ENCODE peak calls at places on chromosomes 12 and 14, in five cellular contexts. One of them, this sample, is unnamed.

GRCh38 chr12:12929696-12930095 is 22.3 kb downstream of the GPRC5D start:
- DNase-seq in GM12865: no peak
- DNase-seq in right atrium auricular region: peak; percentile 52
- DNase-seq in RWPE1: no peak
- DNase-seq in GM10248: no peak
- DNase-seq in this sample: no peak

GRCh38 chr12:17802657-17803641 is 287.0 kb downstream of the RERGL start:
- DNase-seq in GM12865: no peak
- DNase-seq in right atrium auricular region: no peak
- DNase-seq in RWPE1: no peak
- DNase-seq in GM10248: no peak
- DNase-seq in this sample: no peak

GRCh38 chr14:103740991-103741689 is 25.5 kb downstream of the ZFYVE21 start:
- DNase-seq in GM12865: no peak
- DNase-seq in right atrium auricular region: no peak
- DNase-seq in RWPE1: no peak
- DNase-seq in GM10248: no peak
- DNase-seq in this sample: no peak

GRCh38 chr14:74251546-74252030 is 12.3 kb downstream of the VSX2 start:
- DNase-seq in GM12865: peak; percentile 86
- DNase-seq in right atrium auricular region: peak; percentile 70
- DNase-seq in RWPE1: peak; percentile 63
- DNase-seq in GM10248: peak; percentile 83
- DNase-seq in this sample: peak; percentile 74

GRCh38 chr14:83044001-83044400 is 1510.3 kb upstream of the SEL1L start:
- DNase-seq in GM12865: no peak
- DNase-seq in right atrium auricular region: no peak
- DNase-seq in RWPE1: no peak
- DNase-seq in GM10248: no peak
- DNase-seq in this sample: no peak

GRCh38 chr14:105532735-105533141 is 6.4 kb downstream of the TMEM121 start:
- DNase-seq in GM12865: peak; percentile 84
- DNase-seq in right atrium auricular region: no peak
- DNase-seq in RWPE1: no peak
- DNase-seq in GM10248: peak; percentile 79
- DNase-seq in this sample: peak; percentile 33

GRCh38 chr12:106903241-106903950 is 52.3 kb upstream of the TMEM263 start:
- DNase-seq in GM12865: peak; percentile 51
- DNase-seq in right atrium auricular region: peak; percentile 61
- DNase-seq in RWPE1: peak; percentile 88
- DNase-seq in GM10248: peak; percentile 81
- DNase-seq in this sample: peak; percentile 74

GRCh38 chr12:100827901-100828520 is 33.4 kb downstream of the ANO4 start:
- DNase-seq in GM12865: peak; percentile 40
- DNase-seq in right atrium auricular region: no peak
- DNase-seq in RWPE1: peak; percentile 41
- DNase-seq in GM10248: peak; percentile 10
- DNase-seq in this sample: peak; percentile 1

GRCh38 chr12:47377414-47378221 is 297.9 kb upstream of the AMIGO2 start:
- DNase-seq in GM12865: no peak
- DNase-seq in right atrium auricular region: peak; percentile 99
- DNase-seq in RWPE1: peak; percentile 46
- DNase-seq in GM10248: no peak
- DNase-seq in this sample: no peak

GRCh38 chr12:103840399-103840880 is 594 bp downstream of the NT5DC3 start:
- DNase-seq in GM12865: peak; percentile 40
- DNase-seq in right atrium auricular region: no peak
- DNase-seq in RWPE1: peak; percentile 57
- DNase-seq in GM10248: peak; percentile 46
- DNase-seq in this sample: no peak

GRCh38 chr12:62684586-62685295 is 218.1 kb downstream of the MON2 start:
- DNase-seq in GM12865: no peak
- DNase-seq in right atrium auricular region: peak; percentile 75
- DNase-seq in RWPE1: no peak
- DNase-seq in GM10248: no peak
- DNase-seq in this sample: no peak

GRCh38 chr12:108532061-108532848 is 17.2 kb downstream of the FICD start:
- DNase-seq in GM12865: no peak
- DNase-seq in right atrium auricular region: no peak
- DNase-seq in RWPE1: no peak
- DNase-seq in GM10248: no peak
- DNase-seq in this sample: no peak

GRCh38 chr12:109770861-109771670 is 57.4 kb downstream of the FAM222A start:
- DNase-seq in GM12865: no peak
- DNase-seq in right atrium auricular region: no peak
- DNase-seq in RWPE1: no peak
- DNase-seq in GM10248: no peak
- DNase-seq in this sample: no peak

GRCh38 chr12:53998174-53998899 is 1.6 kb upstream of the HOXC9 start:
- DNase-seq in GM12865: no peak
- DNase-seq in right atrium auricular region: no peak
- DNase-seq in RWPE1: no peak
- DNase-seq in GM10248: no peak
- DNase-seq in this sample: no peak

GRCh38 chr14:91732859-91733477 is 1.1 kb upstream of the CATSPERB start:
- DNase-seq in GM12865: no peak
- DNase-seq in right atrium auricular region: no peak
- DNase-seq in RWPE1: no peak
- DNase-seq in GM10248: no peak
- DNase-seq in this sample: no peak

DNA sequence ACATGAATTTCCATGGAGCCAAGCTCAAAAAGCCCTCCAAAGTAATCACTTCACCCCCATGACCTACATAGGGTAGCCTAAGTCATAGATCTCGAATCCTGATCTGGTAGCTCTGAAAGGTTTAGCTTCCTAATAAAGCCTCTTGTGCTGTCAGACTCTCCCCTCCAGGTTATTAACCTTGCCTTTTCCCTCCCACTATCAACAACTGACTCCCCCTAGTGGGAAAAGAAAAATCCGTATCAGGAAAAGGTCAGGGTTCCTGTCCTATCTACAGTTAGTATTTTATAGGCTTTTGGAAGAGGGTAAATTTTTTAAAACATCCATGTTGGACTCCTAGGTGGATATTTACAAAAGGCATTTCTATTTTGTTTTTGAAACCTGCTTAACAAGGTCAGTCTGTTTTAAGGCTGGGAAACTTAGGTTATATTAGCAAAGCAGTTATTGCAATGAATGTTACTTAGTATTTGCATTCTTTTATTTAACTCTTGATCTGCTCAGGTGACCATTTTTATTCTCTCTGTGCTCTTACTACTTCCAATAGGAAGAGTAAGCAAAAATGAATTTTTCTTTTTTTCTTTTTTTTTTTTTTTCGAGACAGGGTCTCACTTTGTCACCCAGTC is 8.0 kb downstream of the YY1 start:
- DNase-seq in GM12865: peak; percentile 42
- DNase-seq in right atrium auricular region: no peak
- DNase-seq in RWPE1: peak; percentile 63
- DNase-seq in GM10248: no peak
- DNase-seq in this sample: no peak
- TF ChIP-seq CTCF in GM12865: peak; percentile 22
- TF ChIP-seq CTCF in right atrium auricular region: no peak
- TF ChIP-seq CTCF in RWPE1: peak; percentile 76
- TF ChIP-seq CTCF in GM10248: peak; percentile 29
- TF ChIP-seq CTCF in this sample: peak; percentile 68

GRCh38 chr12:27732281-27732680 is 21.6 kb downstream of the MRPS35 start:
- DNase-seq in GM12865: peak; percentile 37
- DNase-seq in right atrium auricular region: no peak
- DNase-seq in RWPE1: no peak
- DNase-seq in GM10248: no peak
- DNase-seq in this sample: no peak
- TF ChIP-seq CTCF in GM12865: peak; percentile 35
- TF ChIP-seq CTCF in right atrium auricular region: no peak
- TF ChIP-seq CTCF in RWPE1: no peak
- TF ChIP-seq CTCF in GM10248: peak; percentile 7
- TF ChIP-seq CTCF in this sample: peak; percentile 25

DNA sequence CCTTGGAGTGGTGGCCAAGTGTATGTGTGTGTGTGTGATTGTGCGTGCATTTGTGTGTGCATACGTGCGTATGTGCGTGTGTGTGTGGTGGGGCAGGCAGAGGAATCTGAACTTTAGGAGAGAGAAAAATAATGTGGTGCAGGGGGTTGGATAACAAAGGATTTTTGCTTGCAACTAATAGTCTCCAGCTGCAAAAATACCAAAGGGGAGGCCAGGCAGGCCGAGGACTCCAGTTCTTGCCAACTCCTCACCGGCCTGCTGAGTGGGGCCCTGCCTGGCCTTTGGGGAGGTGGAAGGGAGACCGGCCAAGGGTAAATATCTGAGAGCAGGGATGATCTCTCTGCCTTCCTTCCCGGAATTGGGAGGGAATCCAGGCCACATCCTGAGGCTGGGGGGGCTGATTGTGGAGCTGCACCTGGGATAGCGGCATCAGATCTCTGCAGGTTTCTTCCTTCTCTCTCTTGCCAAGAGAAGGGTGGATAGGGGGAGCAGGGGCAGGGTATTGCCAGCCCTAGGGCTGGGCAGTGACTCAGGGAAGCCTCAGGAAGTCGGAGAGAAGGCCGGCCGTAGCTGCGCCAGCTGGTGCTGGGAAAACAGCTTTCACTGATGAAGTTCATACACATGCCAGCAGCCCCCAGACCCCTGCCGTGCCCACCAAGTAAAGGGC is 4.5 kb upstream of the LRP1-AS start:
- DNase-seq in GM12865: no peak
- DNase-seq in right atrium auricular region: no peak
- DNase-seq in RWPE1: peak; percentile 88
- DNase-seq in GM10248: no peak
- DNase-seq in this sample: no peak
- TF ChIP-seq CTCF in GM12865: no peak
- TF ChIP-seq CTCF in right atrium auricular region: no peak
- TF ChIP-seq CTCF in RWPE1: no peak
- TF ChIP-seq CTCF in GM10248: no peak
- TF ChIP-seq CTCF in this sample: no peak

GRCh38 chr12:120007272-120007671 is 18.2 kb downstream of the BICDL1 start:
- DNase-seq in GM12865: peak; percentile 44
- DNase-seq in right atrium auricular region: no peak
- DNase-seq in RWPE1: no peak
- DNase-seq in GM10248: peak; percentile 31
- DNase-seq in this sample: no peak
- TF ChIP-seq CTCF in GM12865: no peak
- TF ChIP-seq CTCF in right atrium auricular region: no peak
- TF ChIP-seq CTCF in RWPE1: no peak
- TF ChIP-seq CTCF in GM10248: no peak
- TF ChIP-seq CTCF in this sample: no peak

GRCh38 chr12:112164326-112164660 is 38.9 kb downstream of the TRAFD1 start:
- DNase-seq in GM12865: no peak
- DNase-seq in right atrium auricular region: no peak
- DNase-seq in RWPE1: no peak
- DNase-seq in GM10248: no peak
- DNase-seq in this sample: no peak
- TF ChIP-seq CTCF in GM12865: no peak
- TF ChIP-seq CTCF in right atrium auricular region: no peak
- TF ChIP-seq CTCF in RWPE1: no peak
- TF ChIP-seq CTCF in GM10248: no peak
- TF ChIP-seq CTCF in this sample: no peak

GRCh38 chr12:113823816-113824215 is 142.3 kb downstream of the RBM19 start:
- DNase-seq in GM12865: no peak
- DNase-seq in right atrium auricular region: no peak
- DNase-seq in RWPE1: no peak
- DNase-seq in GM10248: no peak
- DNase-seq in this sample: no peak

GRCh38 chr12:113829212-113829611 is 136.9 kb downstream of the RBM19 start:
- DNase-seq in GM12865: no peak
- DNase-seq in right atrium auricular region: no peak
- DNase-seq in RWPE1: no peak
- DNase-seq in GM10248: no peak
- DNase-seq in this sample: no peak

GRCh38 chr12:113826805-113827204 is 139.3 kb downstream of the RBM19 start:
- DNase-seq in GM12865: no peak
- DNase-seq in right atrium auricular region: no peak
- DNase-seq in RWPE1: no peak
- DNase-seq in GM10248: no peak
- DNase-seq in this sample: no peak

GRCh38 chr12:113822986-113823385 is 143.1 kb downstream of the RBM19 start:
- DNase-seq in GM12865: no peak
- DNase-seq in right atrium auricular region: no peak
- DNase-seq in RWPE1: no peak
- DNase-seq in GM10248: no peak
- DNase-seq in this sample: no peak

DNA sequence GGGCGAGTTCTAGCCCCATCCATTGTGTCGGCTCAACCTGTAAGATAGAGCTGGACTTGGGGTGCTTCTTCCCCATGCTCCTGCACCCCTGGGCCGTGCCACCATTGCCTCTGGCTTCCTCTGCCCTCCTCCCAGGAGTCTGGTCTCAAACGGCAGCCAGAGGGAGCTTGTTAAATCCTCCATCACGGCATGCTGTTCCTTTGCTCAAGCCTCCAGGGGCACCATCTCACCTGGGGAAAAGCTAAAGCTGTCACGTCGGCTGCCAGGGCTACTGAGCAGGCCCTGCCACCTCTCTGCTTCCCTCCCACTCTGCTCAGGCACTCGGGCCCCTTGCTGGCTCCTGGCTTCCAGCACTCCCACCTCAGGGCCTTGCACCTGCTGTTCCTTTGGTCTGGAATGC is 140.4 kb downstream of the RBM19 start:
- DNase-seq in GM12865: no peak
- DNase-seq in right atrium auricular region: no peak
- DNase-seq in RWPE1: no peak
- DNase-seq in GM10248: no peak
- DNase-seq in this sample: no peak
- TF ChIP-seq CTCF in GM12865: no peak
- TF ChIP-seq CTCF in right atrium auricular region: no peak
- TF ChIP-seq CTCF in RWPE1: no peak
- TF ChIP-seq CTCF in GM10248: no peak
- TF ChIP-seq CTCF in this sample: no peak

This sample was measured in neural crest cell.